ENCODE peak calls at places on chromosomes 5 and 9, in ten cellular contexts. O is K562, A is Panc1, D is prostate gland, S is gastrocnemius medialis, M is A549, H is tibial nerve, J is heart left ventricle, V is HepG2, Y is HCT116. C is an unnamed sample.

GRCh38 chr5:164741376-164741775 is 1236.0 kb downstream of the MAT2B start:
- DNase-seq in A (no peak), M (no peak), D (no peak), Y (no peak), J (no peak), S (no peak), O (no peak), V (no peak), H (no peak), C (no peak)

GRCh38 chr9:16062542-16063240 is 509.8 kb downstream of the CCDC171 start:
- DNase-seq in Y (peak; percentile 6), S (no peak), V (no peak), J (no peak), H (no peak), O (no peak), M (peak; percentile 79), A (peak; percentile 36), D (no peak), C (peak; percentile 95)

GRCh38 chr9:75064307-75065025 is 23.5 kb downstream of the NMRK1 start:
- DNase-seq in D (no peak), A (no peak), H (no peak), M (no peak), O (no peak), S (no peak), V (no peak), J (no peak), Y (no peak), C (no peak)

GRCh38 chr5:139492700-139493192 is 10.2 kb upstream of the STING1 start:
- DNase-seq in H (no peak), S (no peak), Y (no peak), M (peak; percentile 29), V (no peak), D (no peak), A (no peak), J (no peak), O (no peak), C (no peak)

GRCh38 chr5:3599283-3600105 is 3.9 kb downstream of the IRX1 start:
- DNase-seq in A (no peak), V (no peak), S (no peak), M (no peak), O (no peak), J (peak; percentile 52), H (no peak), Y (no peak), D (no peak), C (no peak)

GRCh38 chr5:138955013-138955660 is 80.0 kb upstream of the LRRTM2 start:
- DNase-seq in J (no peak), H (peak; percentile 33), D (no peak), V (peak; percentile 21), A (no peak), O (no peak), S (peak; percentile 56), M (no peak), Y (no peak), C (no peak)

GRCh38 chr5:58261605-58262004 is 198.3 kb downstream of the PLK2 start:
- DNase-seq in J (no peak), H (no peak), S (no peak), A (no peak), D (no peak), M (no peak), O (no peak), V (no peak), Y (no peak), C (no peak)

GRCh38 chr9:6230037-6230778 is 14.6 kb downstream of the IL33 start:
- DNase-seq in Y (no peak), S (no peak), D (no peak), M (no peak), H (no peak), O (no peak), V (no peak), J (no peak), A (no peak), C (peak; percentile 21)

GRCh38 chr9:22170162-22170932 is 161.2 kb upstream of the CDKN2B start:
- DNase-seq in S (no peak), A (no peak), M (peak; percentile 82), Y (no peak), D (no peak), O (no peak), H (no peak), J (no peak), V (peak; percentile 9), C (no peak)

GRCh38 chr5:67549947-67550346 is 353.3 kb upstream of the CD180 start:
- DNase-seq in H (no peak), D (no peak), V (no peak), A (no peak), J (no peak), O (no peak), Y (no peak), M (no peak), S (no peak), C (no peak)

DNA sequence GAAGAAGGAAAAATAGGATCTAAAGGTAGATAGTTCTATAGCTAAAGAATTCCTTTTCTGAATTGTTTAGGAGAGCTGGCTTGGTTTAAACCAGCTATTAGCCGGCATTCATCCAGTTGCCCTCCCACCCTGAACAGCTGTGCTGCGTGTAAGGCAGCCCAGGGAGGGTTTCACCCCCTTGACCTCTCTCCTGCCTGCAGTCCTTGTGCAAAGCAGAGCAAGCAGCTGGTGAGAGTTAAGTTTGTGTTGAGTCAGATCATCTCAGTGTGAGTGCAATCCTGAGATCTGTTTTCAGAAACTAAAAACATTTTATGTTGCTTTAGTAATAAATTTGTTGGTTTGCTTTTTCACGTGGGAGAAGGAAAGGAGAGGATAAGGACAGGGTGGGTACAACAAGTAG is 13.0 kb downstream of the SLC25A25 start:
- DNase-seq in D (no peak), S (peak; percentile 68), O (peak; percentile 56), J (no peak), Y (no peak), M (no peak), A (no peak), V (no peak), H (peak; percentile 48), C (no peak)
- H3K4me1 ChIP-seq in D (peaks cover 19% of the 10 kb centered on the region), S (peaks cover 27% of the 10 kb centered on the region), O (peaks cover 61% of the 10 kb centered on the region), J (no peaks in the 10 kb centered on the region), Y (peaks cover 63% of the 10 kb centered on the region), M (peaks cover 55% of the 10 kb centered on the region), A (peaks cover 40% of the 10 kb centered on the region), V (peaks cover 45% of the 10 kb centered on the region), H (peaks cover 41% of the 10 kb centered on the region), C (peaks cover 26% of the 10 kb centered on the region)

GRCh38 chr5:150596826-150597225 is 43.6 kb upstream of the SYNPO start:
- DNase-seq in A (no peak), S (no peak), J (no peak), V (no peak), D (no peak), O (no peak), H (no peak), Y (no peak), M (no peak), C (no peak)

GRCh38 chr5:150593593-150593992 is 46.9 kb upstream of the SYNPO start:
- DNase-seq in O (no peak), Y (no peak), A (no peak), M (peak; percentile 14), S (no peak), D (no peak), H (no peak), J (no peak), V (no peak), C (no peak)

GRCh38 chr5:150596313-150596712 is 44.1 kb upstream of the SYNPO start:
- DNase-seq in J (no peak), Y (no peak), H (no peak), V (no peak), D (no peak), S (no peak), M (no peak), A (no peak), O (peak; percentile 42), C (no peak)

GRCh38 chr5:150595466-150596031 is 44.9 kb upstream of the SYNPO start:
- DNase-seq in V (no peak), S (no peak), H (no peak), M (no peak), D (no peak), A (no peak), O (peak; percentile 76), J (no peak), Y (no peak), C (no peak)

GRCh38 chr5:150593996-150594395 is 46.5 kb upstream of the SYNPO start:
- DNase-seq in D (no peak), M (no peak), H (no peak), Y (no peak), A (no peak), S (no peak), O (no peak), J (no peak), V (no peak), C (no peak)
- H3K4me1 ChIP-seq in D (peaks cover 2% of the 10 kb centered on the region), M (no peaks in the 10 kb centered on the region), H (peaks cover 29% of the 10 kb centered on the region), Y (peaks cover 5% of the 10 kb centered on the region), A (no peaks in the 10 kb centered on the region), S (peaks cover 48% of the 10 kb centered on the region), O (peaks cover 19% of the 10 kb centered on the region), J (peaks cover 37% of the 10 kb centered on the region), V (peaks cover 34% of the 10 kb centered on the region), C (peaks cover 11% of the 10 kb centered on the region)

GRCh38 chr9:137679249-137679648 is 60.4 kb downstream of the EHMT1 start:
- DNase-seq in D (no peak), O (no peak), M (no peak), J (no peak), A (no peak), H (no peak), S (no peak), V (no peak), Y (no peak), C (no peak)
- H3K4me1 ChIP-seq in D (peaks cover 13% of the 10 kb centered on the region), O (peaks cover 40% of the 10 kb centered on the region), M (no peaks in the 10 kb centered on the region), J (peaks cover 13% of the 10 kb centered on the region), A (no peaks in the 10 kb centered on the region), H (no peaks in the 10 kb centered on the region), S (peaks cover 26% of the 10 kb centered on the region), V (peaks cover under 1% of the 10 kb centered on the region), Y (peaks cover 3% of the 10 kb centered on the region), C (no peaks in the 10 kb centered on the region)

GRCh38 chr5:95954716-95955115 is 6.9 kb downstream of the ELL2 start:
- DNase-seq in M (no peak), A (no peak), Y (no peak), D (no peak), J (no peak), H (no peak), V (no peak), S (no peak), O (no peak), C (no peak)

GRCh38 chr5:95955996-95956899 is 5.4 kb downstream of the ELL2 start:
- DNase-seq in J (no peak), Y (no peak), M (no peak), O (no peak), S (no peak), A (no peak), H (peak; percentile 24), V (no peak), D (peak; percentile 28), C (no peak)

GRCh38 chr5:95951916-95952315 is 9.7 kb downstream of the ELL2 start:
- DNase-seq in S (no peak), V (no peak), M (no peak), A (no peak), J (no peak), D (no peak), Y (no peak), O (no peak), H (no peak), C (no peak)

GRCh38 chr5:95949810-95950209 is 11.8 kb downstream of the ELL2 start:
- DNase-seq in M (no peak), D (no peak), V (no peak), H (no peak), A (no peak), J (no peak), Y (no peak), O (no peak), S (no peak), C (no peak)

DNA sequence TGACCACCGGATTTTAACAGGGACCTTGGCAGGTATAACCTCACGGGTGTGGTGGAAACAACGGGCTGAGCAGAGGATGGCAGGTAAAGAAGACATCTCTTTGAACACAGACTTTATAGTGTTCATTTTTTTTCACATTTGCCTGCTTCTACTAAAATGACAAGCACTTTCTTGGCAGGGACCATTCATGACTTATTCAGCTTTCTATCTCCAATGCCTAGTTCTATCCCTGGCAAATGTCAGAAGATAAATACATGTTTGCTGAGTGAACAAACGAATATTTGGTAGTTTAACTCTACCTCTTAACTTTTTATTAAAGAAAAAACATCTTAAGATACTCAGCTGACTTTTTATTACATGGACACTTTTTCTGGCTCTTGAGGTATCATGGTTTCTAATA is 8.6 kb downstream of the ELL2 start:
- DNase-seq in J (no peak), S (no peak), Y (no peak), D (no peak), M (no peak), V (no peak), H (no peak), A (no peak), O (no peak), C (no peak)
- H3K4me1 ChIP-seq in J (peaks cover 18% of the 10 kb centered on the region), S (peaks cover 41% of the 10 kb centered on the region), Y (no peaks in the 10 kb centered on the region), D (peaks cover 3% of the 10 kb centered on the region), M (peaks cover 31% of the 10 kb centered on the region), V (peaks cover 83% of the 10 kb centered on the region), H (peaks cover 27% of the 10 kb centered on the region), A (peaks cover 24% of the 10 kb centered on the region), O (peaks cover 6% of the 10 kb centered on the region), C (peaks cover 31% of the 10 kb centered on the region)

C was measured in keratinocyte.